ENCODE peak calls at places on chromosomes 12 and 14, in four cellular contexts. One of them, this sample, is unnamed.

GRCh38 chr12:45425426-45425825 is 209.5 kb downstream of the ANO6 start:
- DNase-seq in trophoblast cell: no peak
- DNase-seq in H1: no peak
- DNase-seq in IMR-90: peak; percentile 78
- DNase-seq in this sample: no peak

GRCh38 chr14:37595809-37596595 is 573 bp downstream of the TTC6 start:
- DNase-seq in trophoblast cell: peak; percentile 31
- DNase-seq in H1: no peak
- DNase-seq in IMR-90: peak; percentile 34
- DNase-seq in this sample: peak; percentile 75

GRCh38 chr12:105369014-105369413 is 38.5 kb downstream of the C12orf75 start:
- DNase-seq in trophoblast cell: no peak
- DNase-seq in H1: no peak
- DNase-seq in IMR-90: peak; percentile 84
- DNase-seq in this sample: no peak

GRCh38 chr12:69502342-69503081 is 32.3 kb downstream of the FRS2 start:
- DNase-seq in trophoblast cell: peak; percentile 75
- DNase-seq in H1: no peak
- DNase-seq in IMR-90: no peak
- DNase-seq in this sample: no peak

GRCh38 chr14:92039073-92039719 is 663 bp downstream of the TRIP11 start:
- DNase-seq in trophoblast cell: peak; percentile 56
- DNase-seq in H1: peak; percentile 83
- DNase-seq in IMR-90: peak; percentile 70
- DNase-seq in this sample: peak; percentile 95

GRCh38 chr12:78887008-78887407 is 22.4 kb downstream of the SYT1 start:
- DNase-seq in trophoblast cell: peak; percentile 47
- DNase-seq in H1: no peak
- DNase-seq in IMR-90: peak; percentile 80
- DNase-seq in this sample: no peak

GRCh38 chr12:102629262-102629888 is 149.0 kb upstream of the IGF1 start:
- DNase-seq in trophoblast cell: no peak
- DNase-seq in H1: no peak
- DNase-seq in IMR-90: peak; percentile 45
- DNase-seq in this sample: no peak

GRCh38 chr12:133106253-133106652 is 23.8 kb downstream of the ZNF891 start:
- DNase-seq in trophoblast cell: no peak
- DNase-seq in H1: no peak
- DNase-seq in IMR-90: no peak
- DNase-seq in this sample: no peak

GRCh38 chr14:66624319-66624937 is 116.5 kb downstream of the GPHN start:
- DNase-seq in trophoblast cell: peak; percentile 68
- DNase-seq in H1: peak; percentile 23
- DNase-seq in IMR-90: peak; percentile 69
- DNase-seq in this sample: peak; percentile 55

GRCh38 chr14:80628547-80628946 is 313.0 kb downstream of the CEP128 start:
- DNase-seq in trophoblast cell: no peak
- DNase-seq in H1: no peak
- DNase-seq in IMR-90: no peak
- DNase-seq in this sample: no peak

GRCh38 chr14:77691259-77691658 is 16.6 kb downstream of the ALKBH1 start:
- DNase-seq in trophoblast cell: no peak
- DNase-seq in H1: no peak
- DNase-seq in IMR-90: no peak
- DNase-seq in this sample: no peak

GRCh38 chr14:89899917-89900680 is 54.4 kb downstream of the EFCAB11 start:
- DNase-seq in trophoblast cell: peak; percentile 83
- DNase-seq in H1: no peak
- DNase-seq in IMR-90: peak; percentile 49
- DNase-seq in this sample: no peak

GRCh38 chr12:19971881-19972280 is 396.5 kb upstream of the PDE3A start:
- DNase-seq in trophoblast cell: no peak
- DNase-seq in H1: no peak
- DNase-seq in IMR-90: no peak
- DNase-seq in this sample: no peak
- H4K8ac ChIP-seq in trophoblast cell: peak overlapping the region; percentile 99
- H4K8ac ChIP-seq in H1: no peak overlapping the region
- H4K8ac ChIP-seq in IMR-90: no peak overlapping the region
- H4K8ac ChIP-seq in this sample: no peak overlapping the region

GRCh38 chr12:11166300-11166699 is 4.7 kb upstream of the SMIM10L1 start:
- DNase-seq in trophoblast cell: no peak
- DNase-seq in H1: no peak
- DNase-seq in IMR-90: no peak
- DNase-seq in this sample: no peak

GRCh38 chr12:11170810-11171144 is 217 bp upstream of the SMIM10L1 start:
- DNase-seq in trophoblast cell: no peak
- DNase-seq in H1: no peak
- DNase-seq in IMR-90: no peak
- DNase-seq in this sample: no peak

GRCh38 chr12:11174022-11174421 is 3.0 kb downstream of the SMIM10L1 start:
- DNase-seq in trophoblast cell: no peak
- DNase-seq in H1: no peak
- DNase-seq in IMR-90: peak; percentile 4
- DNase-seq in this sample: no peak

GRCh38 chr12:11171953-11172675 is 1.1 kb downstream of the SMIM10L1 start:
- DNase-seq in trophoblast cell: no peak
- DNase-seq in H1: no peak
- DNase-seq in IMR-90: peak; percentile 19
- DNase-seq in this sample: no peak

GRCh38 chr12:11171145-11171952 is at the start of gene SMIM10L1:
- DNase-seq in trophoblast cell: peak; percentile 99
- DNase-seq in H1: peak; percentile 82
- DNase-seq in IMR-90: peak; percentile 94
- DNase-seq in this sample: peak; percentile 97
- H4K8ac ChIP-seq in trophoblast cell: peak within 1 kb of the TSS; percentile 100
- H4K8ac ChIP-seq in H1: peak within 1 kb of the TSS; percentile 99
- H4K8ac ChIP-seq in IMR-90: peak within 1 kb of the TSS; percentile 99
- H4K8ac ChIP-seq in this sample: peak within 1 kb of the TSS; percentile 90

GRCh38 chr12:47280543-47281330 is 201.0 kb upstream of the AMIGO2 start:
- DNase-seq in trophoblast cell: peak; percentile 59
- DNase-seq in H1: no peak
- DNase-seq in IMR-90: no peak
- DNase-seq in this sample: no peak

GRCh38 chr12:47282206-47282605 is 202.4 kb upstream of the AMIGO2 start:
- DNase-seq in trophoblast cell: peak; percentile 55
- DNase-seq in H1: no peak
- DNase-seq in IMR-90: peak; percentile 67
- DNase-seq in this sample: no peak

GRCh38 chr12:47277972-47278448 is 198.3 kb upstream of the AMIGO2 start:
- DNase-seq in trophoblast cell: peak; percentile 89
- DNase-seq in H1: no peak
- DNase-seq in IMR-90: peak; percentile 96
- DNase-seq in this sample: no peak

GRCh38 chr12:47277071-47277408 is 197.3 kb upstream of the AMIGO2 start:
- DNase-seq in trophoblast cell: no peak
- DNase-seq in H1: no peak
- DNase-seq in IMR-90: no peak
- DNase-seq in this sample: no peak

GRCh38 chr12:47281667-47282171 is 202.0 kb upstream of the AMIGO2 start:
- DNase-seq in trophoblast cell: no peak
- DNase-seq in H1: no peak
- DNase-seq in IMR-90: peak; percentile 24
- DNase-seq in this sample: no peak
- H4K8ac ChIP-seq in trophoblast cell: no peak overlapping the region
- H4K8ac ChIP-seq in H1: no peak overlapping the region
- H4K8ac ChIP-seq in IMR-90: peak overlapping the region; percentile 9
- H4K8ac ChIP-seq in this sample: no peak overlapping the region

DNA sequence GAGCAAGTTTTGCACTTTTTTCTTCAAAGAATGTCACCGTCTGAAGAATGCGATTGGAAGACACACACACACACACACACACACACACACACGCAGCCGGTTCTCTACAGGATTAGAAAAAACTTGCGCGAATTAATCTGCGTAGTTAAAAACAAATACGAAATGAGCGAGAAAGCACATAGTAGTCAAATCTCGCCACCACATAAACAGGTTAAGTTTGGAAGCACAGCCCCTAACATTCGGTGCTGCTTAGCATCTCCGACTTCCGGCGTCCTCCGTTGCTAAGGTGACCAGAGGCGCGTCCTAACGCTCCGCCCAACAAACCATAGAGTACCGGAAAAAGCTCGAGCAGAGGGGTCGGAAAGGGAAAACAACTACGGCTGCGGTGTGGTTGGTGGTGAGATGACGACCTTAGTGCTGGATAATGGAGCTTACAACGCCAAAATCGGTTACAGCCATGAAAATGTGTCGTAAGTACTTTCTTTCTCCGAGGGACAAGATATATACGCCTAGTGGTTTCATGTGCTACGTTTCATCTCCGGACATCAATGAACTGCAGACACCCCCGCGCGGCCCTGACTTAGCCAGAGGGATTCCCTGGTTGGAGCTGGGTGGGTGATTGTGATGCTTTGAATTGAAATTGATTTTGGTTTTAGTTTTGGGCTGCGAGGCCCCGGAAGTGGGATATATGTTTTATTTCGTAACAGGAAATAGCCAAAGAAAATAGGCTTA is at the start of gene ACTR6:
- DNase-seq in trophoblast cell: peak; percentile 99
- DNase-seq in H1: peak; percentile 80
- DNase-seq in IMR-90: peak; percentile 95
- DNase-seq in this sample: peak; percentile 97
- H4K8ac ChIP-seq in trophoblast cell: peak within 1 kb of the TSS; percentile 68
- H4K8ac ChIP-seq in H1: peak within 1 kb of the TSS; percentile 94
- H4K8ac ChIP-seq in IMR-90: peak within 1 kb of the TSS; percentile 89
- H4K8ac ChIP-seq in this sample: no peak within 1 kb of the TSS

GRCh38 chr12:62716037-62716436 is 218.9 kb downstream of the PPM1H start:
- DNase-seq in trophoblast cell: no peak
- DNase-seq in H1: no peak
- DNase-seq in IMR-90: no peak
- DNase-seq in this sample: no peak
- H4K8ac ChIP-seq in trophoblast cell: no peak overlapping the region
- H4K8ac ChIP-seq in H1: no peak overlapping the region
- H4K8ac ChIP-seq in IMR-90: no peak overlapping the region
- H4K8ac ChIP-seq in this sample: no peak overlapping the region

DNA sequence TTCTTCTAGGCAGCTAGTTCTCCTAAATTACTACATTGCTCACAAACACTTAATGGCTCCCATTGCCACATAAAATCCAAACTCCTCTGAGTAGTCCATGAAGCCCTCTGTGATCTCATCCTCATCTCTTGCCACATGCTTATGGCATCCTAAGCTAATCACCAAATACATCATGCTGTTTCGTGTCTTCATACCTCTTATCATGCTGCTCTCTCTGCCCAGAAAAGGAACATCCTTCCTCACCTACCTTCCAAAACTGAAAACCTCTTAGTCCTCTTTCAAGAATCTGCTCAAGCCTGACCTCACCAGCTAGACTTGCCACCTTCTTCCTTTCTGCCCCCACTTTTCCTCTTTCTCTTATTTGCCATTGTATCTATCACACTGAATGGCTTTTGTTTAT is 108.5 kb downstream of the DUSP6 start:
- DNase-seq in trophoblast cell: peak; percentile 80
- DNase-seq in H1: no peak
- DNase-seq in IMR-90: peak; percentile 47
- DNase-seq in this sample: no peak
- H4K8ac ChIP-seq in trophoblast cell: no peak overlapping the region
- H4K8ac ChIP-seq in H1: no peak overlapping the region
- H4K8ac ChIP-seq in IMR-90: peak overlapping the region; percentile 70
- H4K8ac ChIP-seq in this sample: no peak overlapping the region